ENCODE peak calls at places on chromosomes 11 and 22, in eight cellular contexts. A is kidney epithelial cell, G is right atrium auricular region, Y is spleen, W is neural progenitor cell, H is PC-3, Q is lower lobe of right lung, Z is cardiac muscle cell. B is an unnamed sample. For H3K27me3 and H3K36me3, the result is how much of the 10 kb centered on the place peaks cover.

GRCh38 chr11:91326751-91327150 is 897.9 kb upstream of the FAT3 start:
- DNase-seq in Y (no peak), H (no peak), W (no peak), Q (no peak), A (no peak), Z (no peak), G (no peak), B (no peak)

GRCh38 chr22:38610234-38610633 is 40.3 kb upstream of the DMC1 start:
- DNase-seq in Z (no peak), W (no peak), A (no peak), Q (no peak), H (no peak), Y (no peak), G (no peak), B (no peak)

GRCh38 chr11:3218483-3219280 is at the start of gene MRGPRG:
- DNase-seq in Y (peak), W (no peak), G (no peak), A (no peak), H (no peak), Z (no peak), Q (no peak), B (no peak)

GRCh38 chr11:74025467-74026166 is 16.7 kb upstream of the UCP3 start:
- DNase-seq in Q (no peak), Y (no peak), W (no peak), A (no peak), Z (no peak), H (peak), G (no peak), B (peak)

GRCh38 chr11:12015486-12015885 is 7.1 kb upstream of the DKK3 start:
- DNase-seq in Z (no peak), A (no peak), Y (no peak), G (no peak), H (no peak), Q (no peak), W (no peak), B (no peak)

GRCh38 chr11:11978792-11979486 is 29.5 kb downstream of the DKK3 start:
- DNase-seq in H (no peak), W (no peak), A (no peak), G (peak), Y (peak), Q (no peak), Z (no peak), B (no peak)

GRCh38 chr11:57406337-57406904 is 16.0 kb upstream of the PRG2 start:
- DNase-seq in A (peak), Z (no peak), Q (no peak), G (no peak), H (peak), W (no peak), Y (no peak), B (peak)

GRCh38 chr11:111785886-111786412 is 19.8 kb upstream of the PPP2R1B start:
- DNase-seq in Q (no peak), W (no peak), Y (no peak), A (no peak), H (no peak), G (no peak), Z (no peak), B (no peak)

GRCh38 chr11:110305169-110306018 is 9.0 kb upstream of the RDX start:
- DNase-seq in G (no peak), Y (no peak), Z (no peak), A (no peak), W (no peak), H (peak), Q (no peak), B (peak)

GRCh38 chr11:1153951-1154487 is 3.7 kb upstream of the MUC5AC start:
- DNase-seq in G (peak), A (peak), Z (no peak), Q (peak), W (no peak), H (peak), Y (peak), B (peak)

DNA sequence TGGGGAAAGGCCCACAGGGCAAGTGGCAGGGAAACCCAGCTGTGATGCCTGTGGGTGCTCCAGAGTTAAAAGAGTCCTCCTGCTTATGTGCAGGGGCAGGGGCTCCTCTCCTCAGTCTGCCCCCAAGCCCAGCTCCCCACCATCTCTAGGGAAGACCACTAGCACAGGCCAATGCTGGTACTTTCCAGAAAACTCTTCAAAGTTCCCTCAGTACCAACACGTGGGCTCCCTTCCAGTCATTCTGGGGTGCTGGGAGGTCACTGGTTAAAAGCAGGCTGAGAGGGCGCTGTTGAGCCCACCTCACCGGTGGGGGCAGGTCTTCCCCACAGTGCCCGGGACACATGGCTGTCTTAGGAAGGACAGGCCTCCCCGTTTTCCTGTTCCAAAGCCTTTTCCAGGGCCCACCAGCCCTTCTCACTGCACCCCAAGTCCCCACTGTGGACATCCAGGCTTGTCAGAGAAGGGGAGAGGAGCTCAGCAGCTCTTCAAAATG is 154.6 kb downstream of the TRIM29 start:
- DNase-seq in W (no peak), Y (no peak), G (no peak), Z (no peak), H (no peak), Q (no peak), A (no peak), B (no peak)
- H3K27me3 ChIP-seq in W (under half), Y (half or more), G (under half), Z (under half), H (half or more), Q (under half), A (under half), B (under half)

DNA sequence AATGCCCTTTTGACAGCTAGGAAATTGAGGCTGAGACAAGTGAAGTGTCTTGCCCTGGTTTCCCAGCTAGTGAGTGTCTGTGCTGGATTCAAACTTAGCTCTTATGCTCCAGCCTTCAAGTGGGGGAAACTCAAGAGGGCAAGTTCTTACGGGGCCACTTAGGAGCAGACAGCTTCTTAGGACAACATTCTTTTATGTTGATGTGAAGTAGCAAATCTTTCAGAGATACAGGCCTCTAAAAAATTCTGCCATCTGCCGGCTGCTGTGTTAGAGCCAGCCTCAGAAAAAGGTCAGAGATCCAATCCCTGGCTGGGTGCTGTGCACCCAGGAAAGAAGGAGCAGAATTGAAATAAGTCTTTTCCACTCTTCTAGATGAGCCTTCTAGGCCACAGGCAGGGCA is 26.6 kb downstream of the TIMP3 start:
- DNase-seq in W (no peak), Q (no peak), Z (peak), A (no peak), Y (no peak), H (no peak), G (no peak), B (no peak)
- TF ChIP-seq CTCF in W (no peak), Q (peak), Z (peak), A (no peak), Y (no peak), H (peak), G (peak), B (peak)

GRCh38 chr22:43993072-43993760 is 30.9 kb upstream of the PARVB start:
- DNase-seq in G (no peak), Q (peak), A (no peak), H (peak), W (peak), Z (peak), Y (peak), B (peak)

GRCh38 chr22:43988960-43989359 is 33.7 kb downstream of the SAMM50 start:
- DNase-seq in W (no peak), H (no peak), Q (no peak), A (no peak), Y (no peak), G (no peak), Z (no peak), B (no peak)

GRCh38 chr22:43992331-43992821 is 31.7 kb upstream of the PARVB start:
- DNase-seq in Z (no peak), Y (no peak), G (no peak), Q (peak), H (peak), W (no peak), A (no peak), B (no peak)

GRCh38 chr22:43990044-43990443 is 34.1 kb upstream of the PARVB start:
- DNase-seq in G (no peak), Q (peak), H (no peak), A (no peak), W (no peak), Z (no peak), Y (no peak), B (no peak)

GRCh38 chr22:43991316-43992020 is 32.6 kb upstream of the PARVB start:
- DNase-seq in Z (no peak), H (no peak), Y (no peak), Q (no peak), A (no peak), W (no peak), G (no peak), B (no peak)
- H3K36me3 ChIP-seq in Z (under half), H (under half), Y (half or more), Q (half or more), A (under half), W (under half), G (half or more), B (under half)

GRCh38 chr11:70240337-70240736 is 30.2 kb upstream of the PPFIA1 start:
- DNase-seq in Z (no peak), H (no peak), W (no peak), A (no peak), G (no peak), Q (no peak), Y (no peak), B (no peak)

GRCh38 chr11:70243912-70244652 is 26.4 kb upstream of the PPFIA1 start:
- DNase-seq in Z (no peak), A (no peak), W (no peak), Q (no peak), Y (no peak), G (no peak), H (peak), B (peak)

GRCh38 chr11:70242885-70243284 is 27.6 kb upstream of the PPFIA1 start:
- DNase-seq in Q (no peak), G (no peak), W (no peak), Y (no peak), Z (no peak), A (no peak), H (no peak), B (no peak)

GRCh38 chr11:70244698-70245097 is 25.8 kb upstream of the PPFIA1 start:
- DNase-seq in A (peak), G (no peak), Z (no peak), W (no peak), Y (no peak), H (peak), Q (no peak), B (no peak)

DNA sequence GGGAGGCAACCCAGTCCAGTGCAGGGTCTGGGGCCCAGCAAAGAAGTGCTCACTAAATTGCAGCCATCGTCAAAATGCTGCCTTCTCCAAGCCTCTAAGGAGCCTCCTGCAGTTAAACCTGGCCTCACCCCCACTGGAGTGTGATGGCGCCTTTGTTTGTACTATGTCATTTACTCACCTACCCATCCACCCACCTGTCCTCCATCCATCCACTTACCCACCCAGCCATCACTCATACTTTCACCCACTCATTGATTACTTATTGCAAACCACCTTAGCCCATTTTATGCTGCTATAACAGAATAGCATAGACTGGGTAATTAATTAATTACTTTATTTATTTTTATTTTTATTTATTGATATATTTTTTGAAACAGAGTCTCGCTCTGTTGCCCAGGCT is 28.8 kb upstream of the PPFIA1 start:
- DNase-seq in G (no peak), W (no peak), Y (no peak), Z (no peak), H (no peak), A (no peak), Q (no peak), B (no peak)
- H3K27me3 ChIP-seq in G (under half), W (under half), Y (under half), Z (under half), H (under half), A (under half), Q (under half), B (under half)

GRCh38 chr11:36702330-36703054 is 104.5 kb upstream of the RAG2 start:
- DNase-seq in Z (peak), H (peak), Y (no peak), Q (no peak), G (no peak), W (peak), A (peak), B (peak)
- TF ChIP-seq CTCF in Z (peak), H (peak), Y (peak), Q (peak), G (peak), W (peak), A (peak), B (peak)

DNA sequence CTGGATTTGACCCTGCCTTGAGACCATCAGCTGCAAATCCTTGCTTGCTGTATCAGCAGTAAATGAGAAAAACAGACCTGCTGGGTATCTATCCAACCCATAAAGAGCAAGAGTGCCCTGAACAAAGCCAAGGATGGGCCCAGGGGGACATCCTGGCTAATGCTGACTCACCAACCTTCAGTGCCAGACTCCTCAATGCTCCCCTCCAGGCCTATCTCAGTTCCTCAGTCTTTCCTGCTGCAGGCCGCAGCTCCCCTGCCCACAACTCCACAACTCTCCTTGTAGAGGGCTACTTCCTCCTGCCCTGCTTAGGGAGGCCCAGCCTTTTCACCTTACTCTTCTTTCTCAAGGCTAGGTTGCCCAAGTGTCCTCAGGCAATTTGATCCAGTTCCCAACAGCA is 2.6 kb downstream of the LAMTOR1 start:
- DNase-seq in Q (peak), G (no peak), Z (no peak), Y (no peak), H (no peak), W (no peak), A (no peak), B (no peak)
- H3K36me3 ChIP-seq in Q (half or more), G (under half), Z (under half), Y (under half), H (under half), W (under half), A (under half), B (under half)

B was measured in bronchial epithelial cell.